ENCODE peak calls at places on chromosome 9, in seven cellular contexts. R is psoas muscle, F is hepatocyte, U is MM.1S, Y is body of pancreas, W is pancreas, S is heart right ventricle. K is an unnamed sample.

GRCh38 chr9:19479874-19480273 is 71.1 kb downstream of the ACER2 start:
- DNase-seq in W (no peak), U (no peak), R (no peak), S (peak; percentile 15), Y (no peak), F (no peak), K (peak; percentile 11)

GRCh38 chr9:121499177-121499426 is 542 bp downstream of the GGTA1 start:
- DNase-seq in U (no peak), F (no peak), S (no peak), Y (no peak), W (peak; percentile 30), R (no peak), K (no peak)

GRCh38 chr9:4739587-4740372 is 1.2 kb downstream of the AK3 start:
- DNase-seq in R (no peak), F (peak; percentile 30), W (no peak), S (no peak), U (no peak), Y (peak; percentile 55), K (no peak)

GRCh38 chr9:76759726-76760125 is 4.5 kb upstream of the PCA3 start:
- DNase-seq in R (no peak), Y (no peak), W (no peak), S (no peak), F (no peak), U (no peak), K (no peak)

GRCh38 chr9:20619492-20619860 is 2.8 kb downstream of the MLLT3 start:
- DNase-seq in U (no peak), Y (no peak), S (no peak), F (no peak), R (no peak), W (no peak), K (no peak)

GRCh38 chr9:120733190-120733589 is 18.9 kb upstream of the MEGF9 start:
- DNase-seq in F (peak; percentile 74), U (no peak), S (peak; percentile 39), W (peak; percentile 92), Y (peak; percentile 94), R (no peak), K (peak; percentile 94)

GRCh38 chr9:21323091-21323490 is 12.1 kb downstream of the KLHL9 start:
- DNase-seq in S (no peak), U (no peak), Y (no peak), W (no peak), F (no peak), R (no peak), K (no peak)

GRCh38 chr9:110926828-110927227 is 111.4 kb downstream of the LPAR1 start:
- DNase-seq in U (no peak), W (no peak), R (no peak), F (no peak), Y (no peak), S (no peak), K (no peak)

GRCh38 chr9:74117731-74118130 is 379.4 kb upstream of the RORB start:
- DNase-seq in R (no peak), Y (no peak), S (no peak), W (no peak), F (peak; percentile 8), U (no peak), K (no peak)

GRCh38 chr9:95409650-95410426 is 92.3 kb upstream of the FANCC start:
- DNase-seq in R (no peak), U (no peak), F (peak; percentile 37), W (no peak), S (no peak), Y (no peak), K (no peak)

GRCh38 chr9:17520264-17521058 is 58.4 kb upstream of the SH3GL2 start:
- DNase-seq in U (no peak), W (no peak), R (no peak), S (no peak), Y (no peak), F (no peak), K (no peak)

GRCh38 chr9:132350861-132351315 is 3.9 kb downstream of the SETX start:
- DNase-seq in S (no peak), U (peak; percentile 87), W (no peak), R (no peak), F (no peak), Y (no peak), K (no peak)

GRCh38 chr9:479316-479715 is 264.7 kb downstream of the DOCK8 start:
- DNase-seq in W (no peak), R (no peak), F (no peak), Y (no peak), S (no peak), U (no peak), K (no peak)

GRCh38 chr9:2208465-2208864 is 193.3 kb downstream of the SMARCA2 start:
- DNase-seq in R (no peak), F (no peak), W (no peak), Y (no peak), S (peak; percentile 48), U (no peak), K (no peak)

GRCh38 chr9:128093016-128093415 is 25.0 kb downstream of the SLC25A25 start:
- DNase-seq in R (no peak), S (no peak), W (no peak), F (no peak), Y (no peak), U (no peak), K (no peak)

GRCh38 chr9:128096614-128097013 is 28.6 kb downstream of the SLC25A25 start:
- DNase-seq in W (no peak), F (peak; percentile 13), R (no peak), U (no peak), Y (no peak), S (no peak), K (no peak)

GRCh38 chr9:128092199-128092977 is 24.4 kb downstream of the SLC25A25 start:
- DNase-seq in R (no peak), S (no peak), F (no peak), W (no peak), U (no peak), Y (no peak), K (peak; percentile 69)

GRCh38 chr9:128094950-128095544 is 27.0 kb downstream of the SLC25A25 start:
- DNase-seq in S (no peak), W (no peak), Y (no peak), F (no peak), R (no peak), U (no peak), K (peak; percentile 73)

DNA sequence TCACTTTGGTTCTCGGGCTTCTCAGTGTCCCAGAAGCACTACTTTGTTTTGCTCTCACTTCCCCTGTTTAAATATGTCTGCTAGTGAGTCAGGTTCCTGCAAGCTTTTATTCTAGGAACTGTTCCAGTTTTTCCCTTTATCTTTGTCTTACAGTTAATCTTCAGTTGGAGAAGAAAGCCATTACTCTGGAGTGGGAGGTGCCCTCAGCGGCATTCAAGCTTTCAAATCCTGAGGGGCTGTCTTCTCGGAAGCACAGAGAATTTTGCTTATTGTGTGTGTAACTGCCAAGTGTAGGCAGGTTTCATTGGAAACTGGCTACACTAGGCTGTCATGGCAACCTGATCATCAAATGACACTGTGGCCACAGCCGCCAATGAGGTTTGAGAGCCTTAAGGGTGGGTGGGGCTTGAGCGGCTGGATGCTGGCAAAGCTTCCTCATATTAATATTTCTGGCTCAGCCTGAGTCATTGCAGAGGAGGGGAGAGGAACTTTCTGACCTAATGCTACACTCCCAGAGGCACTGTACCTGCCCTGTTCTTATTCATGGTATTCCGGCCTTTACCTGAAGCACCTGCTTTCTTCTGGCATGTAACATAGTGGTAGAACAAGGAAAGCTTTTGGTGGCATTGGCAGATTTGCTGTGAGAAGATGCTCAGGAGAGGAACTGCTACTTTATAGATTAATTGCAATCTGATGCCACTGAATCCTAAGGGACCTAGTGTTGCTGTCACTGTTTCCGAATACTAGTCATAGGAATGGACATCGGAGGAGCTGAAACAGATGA is 26.3 kb downstream of the SLC25A25 start:
- DNase-seq in R (peak; percentile 95), S (peak; percentile 96), Y (peak; percentile 95), W (peak; percentile 91), U (no peak), F (peak; percentile 96), K (peak; percentile 97)
- H3K4me3 ChIP-seq in R (peak overlapping the region; percentile 29), S (peak overlapping the region; percentile 6), Y (no peak overlapping the region), W (no peak overlapping the region), U (no peak overlapping the region), F (no peak overlapping the region), K (peak overlapping the region; percentile 40)

GRCh38 chr9:133823189-133824105 is 85.3 kb upstream of the SARDH start:
- DNase-seq in Y (no peak), S (no peak), R (no peak), U (no peak), W (no peak), F (no peak), K (no peak)
- H3K27ac ChIP-seq in Y (no peak overlapping the region), S (no peak overlapping the region), R (no peak overlapping the region), U (no peak overlapping the region), W (no peak overlapping the region), F (no peak overlapping the region), K (no peak overlapping the region)

GRCh38 chr9:34995288-34996060 is 5.9 kb downstream of the DNAJB5 start:
- DNase-seq in Y (no peak), U (no peak), S (no peak), W (no peak), R (peak; percentile 69), F (no peak), K (peak; percentile 73)

GRCh38 chr9:34996181-34996904 is 6.8 kb downstream of the DNAJB5 start:
- DNase-seq in Y (no peak), F (no peak), R (no peak), U (no peak), W (no peak), S (no peak), K (peak; percentile 66)

GRCh38 chr9:34993502-34994428 is 4.2 kb downstream of the DNAJB5 start:
- DNase-seq in Y (peak; percentile 37), R (peak; percentile 95), S (peak; percentile 90), U (no peak), W (no peak), F (peak; percentile 65), K (peak; percentile 95)

GRCh38 chr9:34992376-34992951 is 2.9 kb downstream of the DNAJB5 start:
- DNase-seq in S (peak; percentile 61), Y (no peak), F (peak; percentile 78), R (peak; percentile 97), U (no peak), W (no peak), K (peak; percentile 95)

GRCh38 chr9:34994429-34995287 is 5.1 kb downstream of the DNAJB5 start:
- DNase-seq in R (peak; percentile 62), Y (peak; percentile 57), F (peak; percentile 66), S (no peak), U (no peak), W (no peak), K (peak; percentile 74)
- TF ChIP-seq CTCF in R (peak; percentile 56), Y (peak; percentile 62), F (peak; percentile 58), S (peak; percentile 53), U (peak; percentile 56), W (peak; percentile 27), K (no peak)

DNA sequence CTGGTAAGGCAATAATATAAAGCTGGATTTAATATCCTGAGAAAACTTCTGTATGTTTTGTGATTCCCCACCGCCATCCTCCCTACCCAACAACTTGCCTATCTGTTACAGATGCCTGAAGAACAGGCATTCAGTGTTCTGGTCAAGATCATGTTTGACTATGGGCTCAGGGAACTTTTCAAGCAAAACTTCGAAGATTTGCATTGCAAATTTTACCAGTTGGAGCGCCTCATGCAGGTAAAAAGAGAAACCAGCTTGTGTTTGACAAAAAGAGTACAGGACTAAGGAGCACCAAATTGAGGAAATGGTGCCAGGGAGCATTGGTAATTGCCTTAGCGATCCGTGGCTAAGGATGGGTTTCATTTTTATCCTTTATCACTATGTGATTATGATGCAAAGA is 40.0 kb downstream of the GPR21 start:
- DNase-seq in R (no peak), F (no peak), S (no peak), U (no peak), W (no peak), Y (no peak), K (no peak)
- H3K4me3 ChIP-seq in R (no peak overlapping the region), F (no peak overlapping the region), S (no peak overlapping the region), U (no peak overlapping the region), W (no peak overlapping the region), Y (no peak overlapping the region), K (peak overlapping the region; percentile 36)

GRCh38 chr9:124290053-124290581 is 32.4 kb downstream of the NEK6 start:
- DNase-seq in R (no peak), U (no peak), W (no peak), F (no peak), S (no peak), Y (peak; percentile 60), K (no peak)
- H3K27ac ChIP-seq in R (no peak overlapping the region), U (no peak overlapping the region), W (no peak overlapping the region), F (no peak overlapping the region), S (no peak overlapping the region), Y (peak overlapping the region; percentile 24), K (no peak overlapping the region)

K was measured in coronary artery.